ENCODE peak calls at places on chromosomes 4 and X, in nine cellular contexts. One of them, this sample, is unnamed.

GRCh38 chr4:13538427-13538973 is 5.8 kb downstream of the NKX3-2 start:
- DNase-seq in amygdala: no peak
- DNase-seq in A549: no peak
- DNase-seq in activated CD4-positive, alpha-beta T cell treated with anti-CD3 and anti-CD28 coated beads for 36 hours: no peak
- DNase-seq in nucleus accumbens: no peak
- DNase-seq in GM23248: no peak
- DNase-seq in NCI-H2171 treated with DMSO at 0.1 percent for 48 hours: no peak
- DNase-seq in AG20443: no peak
- DNase-seq in PC-3: no peak
- DNase-seq in this sample: no peak

GRCh38 chrX:73849054-73849453 is 286.1 kb downstream of the CHIC1 start:
- DNase-seq in nucleus accumbens: no peak
- DNase-seq in A549: no peak
- DNase-seq in AG20443: no peak
- DNase-seq in GM23248: no peak
- DNase-seq in activated CD4-positive, alpha-beta T cell treated with anti-CD3 and anti-CD28 coated beads for 36 hours: no peak
- DNase-seq in PC-3: no peak
- DNase-seq in amygdala: no peak
- DNase-seq in NCI-H2171 treated with DMSO at 0.1 percent for 48 hours: no peak
- DNase-seq in this sample: no peak

GRCh38 chrX:136896121-136896914 is 15.8 kb upstream of the RBMX start:
- DNase-seq in A549: no peak
- DNase-seq in PC-3: no peak
- DNase-seq in NCI-H2171 treated with DMSO at 0.1 percent for 48 hours: peak
- DNase-seq in GM23248: no peak
- DNase-seq in nucleus accumbens: no peak
- DNase-seq in activated CD4-positive, alpha-beta T cell treated with anti-CD3 and anti-CD28 coated beads for 36 hours: no peak
- DNase-seq in AG20443: no peak
- DNase-seq in amygdala: no peak
- DNase-seq in this sample: no peak

GRCh38 chr4:87493147-87493546 is 36.0 kb downstream of the SPARCL1 start:
- DNase-seq in PC-3: no peak
- DNase-seq in A549: no peak
- DNase-seq in AG20443: no peak
- DNase-seq in nucleus accumbens: no peak
- DNase-seq in GM23248: no peak
- DNase-seq in NCI-H2171 treated with DMSO at 0.1 percent for 48 hours: no peak
- DNase-seq in activated CD4-positive, alpha-beta T cell treated with anti-CD3 and anti-CD28 coated beads for 36 hours: no peak
- DNase-seq in amygdala: no peak
- DNase-seq in this sample: no peak

GRCh38 chr4:67575232-67575888 is 16.8 kb downstream of the STAP1 start:
- DNase-seq in A549: no peak
- DNase-seq in PC-3: no peak
- DNase-seq in NCI-H2171 treated with DMSO at 0.1 percent for 48 hours: peak
- DNase-seq in activated CD4-positive, alpha-beta T cell treated with anti-CD3 and anti-CD28 coated beads for 36 hours: no peak
- DNase-seq in amygdala: no peak
- DNase-seq in AG20443: no peak
- DNase-seq in nucleus accumbens: no peak
- DNase-seq in GM23248: no peak
- DNase-seq in this sample: peak

GRCh38 chr4:143482753-143483362 is 30.6 kb upstream of the SMARCA5 start:
- DNase-seq in GM23248: peak
- DNase-seq in nucleus accumbens: no peak
- DNase-seq in activated CD4-positive, alpha-beta T cell treated with anti-CD3 and anti-CD28 coated beads for 36 hours: peak
- DNase-seq in amygdala: no peak
- DNase-seq in A549: peak
- DNase-seq in NCI-H2171 treated with DMSO at 0.1 percent for 48 hours: peak
- DNase-seq in PC-3: peak
- DNase-seq in AG20443: peak
- DNase-seq in this sample: no peak

GRCh38 chr4:54378461-54378860 is 149.4 kb downstream of the PDGFRA start:
- DNase-seq in GM23248: peak
- DNase-seq in nucleus accumbens: no peak
- DNase-seq in PC-3: peak
- DNase-seq in activated CD4-positive, alpha-beta T cell treated with anti-CD3 and anti-CD28 coated beads for 36 hours: no peak
- DNase-seq in NCI-H2171 treated with DMSO at 0.1 percent for 48 hours: no peak
- DNase-seq in AG20443: no peak
- DNase-seq in amygdala: no peak
- DNase-seq in A549: no peak
- DNase-seq in this sample: no peak

GRCh38 chrX:120357186-120357585 is 4.7 kb upstream of the ATP1B4 start:
- DNase-seq in GM23248: no peak
- DNase-seq in A549: no peak
- DNase-seq in PC-3: no peak
- DNase-seq in activated CD4-positive, alpha-beta T cell treated with anti-CD3 and anti-CD28 coated beads for 36 hours: no peak
- DNase-seq in AG20443: no peak
- DNase-seq in nucleus accumbens: no peak
- DNase-seq in NCI-H2171 treated with DMSO at 0.1 percent for 48 hours: no peak
- DNase-seq in amygdala: no peak
- DNase-seq in this sample: no peak

GRCh38 chr4:61572160-61572559 is 372.0 kb downstream of the ADGRL3 start:
- DNase-seq in nucleus accumbens: no peak
- DNase-seq in activated CD4-positive, alpha-beta T cell treated with anti-CD3 and anti-CD28 coated beads for 36 hours: no peak
- DNase-seq in GM23248: no peak
- DNase-seq in NCI-H2171 treated with DMSO at 0.1 percent for 48 hours: no peak
- DNase-seq in A549: no peak
- DNase-seq in PC-3: peak
- DNase-seq in AG20443: no peak
- DNase-seq in amygdala: no peak
- DNase-seq in this sample: no peak

GRCh38 chr4:122045533-122045932 is 93.7 kb upstream of the TRPC3 start:
- DNase-seq in nucleus accumbens: no peak
- DNase-seq in amygdala: no peak
- DNase-seq in GM23248: peak
- DNase-seq in A549: no peak
- DNase-seq in NCI-H2171 treated with DMSO at 0.1 percent for 48 hours: peak
- DNase-seq in AG20443: peak
- DNase-seq in PC-3: peak
- DNase-seq in activated CD4-positive, alpha-beta T cell treated with anti-CD3 and anti-CD28 coated beads for 36 hours: peak
- DNase-seq in this sample: no peak

GRCh38 chrX:115504167-115504566 is 56.8 kb upstream of the PLS3 start:
- DNase-seq in PC-3: no peak
- DNase-seq in AG20443: no peak
- DNase-seq in NCI-H2171 treated with DMSO at 0.1 percent for 48 hours: no peak
- DNase-seq in GM23248: no peak
- DNase-seq in A549: no peak
- DNase-seq in activated CD4-positive, alpha-beta T cell treated with anti-CD3 and anti-CD28 coated beads for 36 hours: no peak
- DNase-seq in nucleus accumbens: no peak
- DNase-seq in amygdala: no peak
- DNase-seq in this sample: no peak

GRCh38 chr4:20106926-20107325 is 144.8 kb upstream of the SLIT2 start:
- DNase-seq in GM23248: peak
- DNase-seq in amygdala: no peak
- DNase-seq in activated CD4-positive, alpha-beta T cell treated with anti-CD3 and anti-CD28 coated beads for 36 hours: no peak
- DNase-seq in PC-3: no peak
- DNase-seq in A549: no peak
- DNase-seq in nucleus accumbens: no peak
- DNase-seq in NCI-H2171 treated with DMSO at 0.1 percent for 48 hours: no peak
- DNase-seq in AG20443: no peak
- DNase-seq in this sample: no peak

GRCh38 chr4:109665783-109666455 is 37.3 kb downstream of the CASP6 start:
- DNase-seq in amygdala: no peak
- DNase-seq in activated CD4-positive, alpha-beta T cell treated with anti-CD3 and anti-CD28 coated beads for 36 hours: no peak
- DNase-seq in AG20443: no peak
- DNase-seq in A549: no peak
- DNase-seq in PC-3: no peak
- DNase-seq in GM23248: no peak
- DNase-seq in nucleus accumbens: no peak
- DNase-seq in NCI-H2171 treated with DMSO at 0.1 percent for 48 hours: no peak
- DNase-seq in this sample: no peak

GRCh38 chr4:61549356-61549755 is 349.2 kb downstream of the ADGRL3 start:
- DNase-seq in amygdala: no peak
- DNase-seq in AG20443: no peak
- DNase-seq in PC-3: no peak
- DNase-seq in GM23248: no peak
- DNase-seq in nucleus accumbens: no peak
- DNase-seq in NCI-H2171 treated with DMSO at 0.1 percent for 48 hours: no peak
- DNase-seq in activated CD4-positive, alpha-beta T cell treated with anti-CD3 and anti-CD28 coated beads for 36 hours: no peak
- DNase-seq in A549: no peak
- DNase-seq in this sample: no peak

GRCh38 chrX:8349816-8350544 is 114.7 kb upstream of the VCX3B start:
- DNase-seq in PC-3: no peak
- DNase-seq in amygdala: no peak
- DNase-seq in NCI-H2171 treated with DMSO at 0.1 percent for 48 hours: no peak
- DNase-seq in AG20443: no peak
- DNase-seq in GM23248: no peak
- DNase-seq in activated CD4-positive, alpha-beta T cell treated with anti-CD3 and anti-CD28 coated beads for 36 hours: no peak
- DNase-seq in A549: no peak
- DNase-seq in nucleus accumbens: no peak
- DNase-seq in this sample: no peak

GRCh38 chr4:85681194-85681803 is 206.3 kb downstream of the ARHGAP24 start:
- DNase-seq in amygdala: peak
- DNase-seq in NCI-H2171 treated with DMSO at 0.1 percent for 48 hours: no peak
- DNase-seq in activated CD4-positive, alpha-beta T cell treated with anti-CD3 and anti-CD28 coated beads for 36 hours: no peak
- DNase-seq in A549: no peak
- DNase-seq in AG20443: peak
- DNase-seq in nucleus accumbens: no peak
- DNase-seq in PC-3: no peak
- DNase-seq in GM23248: peak
- DNase-seq in this sample: no peak

GRCh38 chr4:125421547-125421946 is 106.8 kb downstream of the FAT4 start:
- DNase-seq in activated CD4-positive, alpha-beta T cell treated with anti-CD3 and anti-CD28 coated beads for 36 hours: no peak
- DNase-seq in nucleus accumbens: no peak
- DNase-seq in AG20443: no peak
- DNase-seq in GM23248: no peak
- DNase-seq in A549: no peak
- DNase-seq in NCI-H2171 treated with DMSO at 0.1 percent for 48 hours: no peak
- DNase-seq in amygdala: no peak
- DNase-seq in PC-3: no peak
- DNase-seq in this sample: no peak

GRCh38 chrX:109845996-109846395 is 112.9 kb upstream of the ACSL4 start:
- DNase-seq in nucleus accumbens: no peak
- DNase-seq in A549: no peak
- DNase-seq in activated CD4-positive, alpha-beta T cell treated with anti-CD3 and anti-CD28 coated beads for 36 hours: no peak
- DNase-seq in GM23248: no peak
- DNase-seq in NCI-H2171 treated with DMSO at 0.1 percent for 48 hours: no peak
- DNase-seq in PC-3: no peak
- DNase-seq in AG20443: no peak
- DNase-seq in amygdala: no peak
- DNase-seq in this sample: no peak

GRCh38 chr4:82643994-82644730 is 82.4 kb upstream of the TMEM150C start:
- DNase-seq in amygdala: no peak
- DNase-seq in PC-3: peak
- DNase-seq in nucleus accumbens: no peak
- DNase-seq in NCI-H2171 treated with DMSO at 0.1 percent for 48 hours: no peak
- DNase-seq in activated CD4-positive, alpha-beta T cell treated with anti-CD3 and anti-CD28 coated beads for 36 hours: no peak
- DNase-seq in AG20443: peak
- DNase-seq in GM23248: peak
- DNase-seq in A549: peak
- DNase-seq in this sample: no peak

GRCh38 chrX:112636951-112637541 is 42.7 kb downstream of the LHFPL1 start:
- DNase-seq in activated CD4-positive, alpha-beta T cell treated with anti-CD3 and anti-CD28 coated beads for 36 hours: no peak
- DNase-seq in AG20443: peak
- DNase-seq in GM23248: peak
- DNase-seq in A549: no peak
- DNase-seq in amygdala: no peak
- DNase-seq in nucleus accumbens: no peak
- DNase-seq in PC-3: no peak
- DNase-seq in NCI-H2171 treated with DMSO at 0.1 percent for 48 hours: no peak
- DNase-seq in this sample: no peak

GRCh38 chr4:19844436-19844835 is 407.3 kb upstream of the SLIT2 start:
- DNase-seq in amygdala: no peak
- DNase-seq in nucleus accumbens: no peak
- DNase-seq in PC-3: no peak
- DNase-seq in activated CD4-positive, alpha-beta T cell treated with anti-CD3 and anti-CD28 coated beads for 36 hours: no peak
- DNase-seq in GM23248: no peak
- DNase-seq in AG20443: no peak
- DNase-seq in NCI-H2171 treated with DMSO at 0.1 percent for 48 hours: peak
- DNase-seq in A549: no peak
- DNase-seq in this sample: no peak

GRCh38 chr4:76058888-76059426 is 15.6 kb upstream of the ART3 start:
- DNase-seq in nucleus accumbens: no peak
- DNase-seq in PC-3: no peak
- DNase-seq in NCI-H2171 treated with DMSO at 0.1 percent for 48 hours: no peak
- DNase-seq in activated CD4-positive, alpha-beta T cell treated with anti-CD3 and anti-CD28 coated beads for 36 hours: no peak
- DNase-seq in AG20443: no peak
- DNase-seq in GM23248: no peak
- DNase-seq in amygdala: no peak
- DNase-seq in A549: no peak
- DNase-seq in this sample: no peak

GRCh38 chrX:36241397-36241796 is 321.9 kb downstream of the CFAP47 start:
- DNase-seq in nucleus accumbens: no peak
- DNase-seq in AG20443: no peak
- DNase-seq in amygdala: no peak
- DNase-seq in NCI-H2171 treated with DMSO at 0.1 percent for 48 hours: no peak
- DNase-seq in A549: no peak
- DNase-seq in activated CD4-positive, alpha-beta T cell treated with anti-CD3 and anti-CD28 coated beads for 36 hours: no peak
- DNase-seq in GM23248: no peak
- DNase-seq in PC-3: no peak
- DNase-seq in this sample: no peak